ENCODE peak calls at places on chromosomes 2 and 18, in six cellular contexts. One of them, this sample, is unnamed.

GRCh38 chr2:119756837-119757236 is 2.9 kb upstream of the PTPN4 start:
- DNase-seq in dorsolateral prefrontal cortex: peak; percentile 69
- DNase-seq in GM06990: no peak
- DNase-seq in A549: no peak
- DNase-seq in AG04450: no peak
- DNase-seq in mammary epithelial cell: peak; percentile 83
- DNase-seq in this sample: peak; percentile 74

GRCh38 chr2:96116424-96116878 is at the start of gene ADRA2B:
- DNase-seq in dorsolateral prefrontal cortex: peak; percentile 46
- DNase-seq in GM06990: peak; percentile 80
- DNase-seq in A549: peak; percentile 46
- DNase-seq in AG04450: no peak
- DNase-seq in mammary epithelial cell: peak; percentile 74
- DNase-seq in this sample: no peak

GRCh38 chr2:88187038-88187676 is 17.0 kb downstream of the THNSL2 start:
- DNase-seq in dorsolateral prefrontal cortex: peak; percentile 80
- DNase-seq in GM06990: no peak
- DNase-seq in A549: peak; percentile 44
- DNase-seq in AG04450: no peak
- DNase-seq in mammary epithelial cell: peak; percentile 72
- DNase-seq in this sample: no peak

GRCh38 chr2:15875969-15876705 is 64.2 kb upstream of the MYCN start:
- DNase-seq in dorsolateral prefrontal cortex: no peak
- DNase-seq in GM06990: no peak
- DNase-seq in A549: no peak
- DNase-seq in AG04450: no peak
- DNase-seq in mammary epithelial cell: no peak
- DNase-seq in this sample: no peak

GRCh38 chr2:151437630-151438029 is 27.9 kb downstream of the RIF1 start:
- DNase-seq in dorsolateral prefrontal cortex: no peak
- DNase-seq in GM06990: peak; percentile 22
- DNase-seq in A549: no peak
- DNase-seq in AG04450: no peak
- DNase-seq in mammary epithelial cell: peak; percentile 4
- DNase-seq in this sample: no peak

GRCh38 chr2:153387203-153387602 is 91.4 kb downstream of the RPRM start:
- DNase-seq in dorsolateral prefrontal cortex: no peak
- DNase-seq in GM06990: no peak
- DNase-seq in A549: no peak
- DNase-seq in AG04450: no peak
- DNase-seq in mammary epithelial cell: no peak
- DNase-seq in this sample: no peak

GRCh38 chr2:235333076-235333475 is 160.8 kb upstream of the AGAP1 start:
- DNase-seq in dorsolateral prefrontal cortex: no peak
- DNase-seq in GM06990: no peak
- DNase-seq in A549: no peak
- DNase-seq in AG04450: no peak
- DNase-seq in mammary epithelial cell: no peak
- DNase-seq in this sample: no peak

GRCh38 chr2:207950063-207950760 is 75.1 kb downstream of the PLEKHM3 start:
- DNase-seq in dorsolateral prefrontal cortex: no peak
- DNase-seq in GM06990: no peak
- DNase-seq in A549: no peak
- DNase-seq in AG04450: no peak
- DNase-seq in mammary epithelial cell: no peak
- DNase-seq in this sample: no peak

GRCh38 chr2:51153236-51153635 is 121.3 kb upstream of the NRXN1 start:
- DNase-seq in dorsolateral prefrontal cortex: no peak
- DNase-seq in GM06990: no peak
- DNase-seq in A549: no peak
- DNase-seq in AG04450: no peak
- DNase-seq in mammary epithelial cell: no peak
- DNase-seq in this sample: no peak

GRCh38 chr2:173991857-173992588 is 26.9 kb upstream of the SP3 start:
- DNase-seq in dorsolateral prefrontal cortex: no peak
- DNase-seq in GM06990: no peak
- DNase-seq in A549: no peak
- DNase-seq in AG04450: no peak
- DNase-seq in mammary epithelial cell: peak; percentile 17
- DNase-seq in this sample: peak; percentile 12

GRCh38 chr2:173652731-173653426 is 298.2 kb downstream of the CDCA7 start:
- DNase-seq in dorsolateral prefrontal cortex: no peak
- DNase-seq in GM06990: no peak
- DNase-seq in A549: peak; percentile 83
- DNase-seq in AG04450: peak; percentile 81
- DNase-seq in mammary epithelial cell: peak; percentile 98
- DNase-seq in this sample: no peak

GRCh38 chr18:77249583-77250500 is at the start of gene GALR1:
- DNase-seq in dorsolateral prefrontal cortex: no peak
- DNase-seq in GM06990: peak; percentile 11
- DNase-seq in A549: no peak
- DNase-seq in AG04450: no peak
- DNase-seq in mammary epithelial cell: peak; percentile 8
- DNase-seq in this sample: no peak

GRCh38 chr2:230216489-230216888 is 3.3 kb downstream of the SP110 start:
- DNase-seq in dorsolateral prefrontal cortex: no peak
- DNase-seq in GM06990: no peak
- DNase-seq in A549: no peak
- DNase-seq in AG04450: no peak
- DNase-seq in mammary epithelial cell: peak; percentile 60
- DNase-seq in this sample: no peak

GRCh38 chr18:48022531-48023330 is 92.3 kb upstream of the SMAD2 start:
- DNase-seq in dorsolateral prefrontal cortex: no peak
- DNase-seq in GM06990: no peak
- DNase-seq in A549: peak; percentile 68
- DNase-seq in AG04450: no peak
- DNase-seq in mammary epithelial cell: peak; percentile 67
- DNase-seq in this sample: no peak

GRCh38 chr2:36538345-36538744 is 59.6 kb downstream of the FEZ2 start:
- DNase-seq in dorsolateral prefrontal cortex: no peak
- DNase-seq in GM06990: no peak
- DNase-seq in A549: no peak
- DNase-seq in AG04450: no peak
- DNase-seq in mammary epithelial cell: no peak
- DNase-seq in this sample: no peak

GRCh38 chr2:235418918-235419317 is 74.9 kb upstream of the AGAP1 start:
- DNase-seq in dorsolateral prefrontal cortex: no peak
- DNase-seq in GM06990: no peak
- DNase-seq in A549: no peak
- DNase-seq in AG04450: no peak
- DNase-seq in mammary epithelial cell: no peak
- DNase-seq in this sample: no peak

GRCh38 chr2:238685713-238686112 is 162.2 kb upstream of the TWIST2 start:
- DNase-seq in dorsolateral prefrontal cortex: no peak
- DNase-seq in GM06990: no peak
- DNase-seq in A549: no peak
- DNase-seq in AG04450: no peak
- DNase-seq in mammary epithelial cell: no peak
- DNase-seq in this sample: no peak

GRCh38 chr2:169504651-169505050 is 4.9 kb upstream of the KLHL41 start:
- DNase-seq in dorsolateral prefrontal cortex: no peak
- DNase-seq in GM06990: no peak
- DNase-seq in A549: no peak
- DNase-seq in AG04450: no peak
- DNase-seq in mammary epithelial cell: no peak
- DNase-seq in this sample: no peak

GRCh38 chr18:24802439-24802838 is 342.0 kb downstream of the HRH4 start:
- DNase-seq in dorsolateral prefrontal cortex: no peak
- DNase-seq in GM06990: no peak
- DNase-seq in A549: no peak
- DNase-seq in AG04450: no peak
- DNase-seq in mammary epithelial cell: no peak
- DNase-seq in this sample: no peak

GRCh38 chr2:97993926-97994325 is 1.8 kb downstream of the TMEM131 start:
- DNase-seq in dorsolateral prefrontal cortex: no peak
- DNase-seq in GM06990: no peak
- DNase-seq in A549: no peak
- DNase-seq in AG04450: no peak
- DNase-seq in mammary epithelial cell: no peak
- DNase-seq in this sample: no peak

GRCh38 chr2:62624855-62625254 is 80.7 kb upstream of the EHBP1 start:
- DNase-seq in dorsolateral prefrontal cortex: no peak
- DNase-seq in GM06990: no peak
- DNase-seq in A549: no peak
- DNase-seq in AG04450: no peak
- DNase-seq in mammary epithelial cell: no peak
- DNase-seq in this sample: no peak

GRCh38 chr2:224971214-224971613 is 71.1 kb downstream of the DOCK10 start:
- DNase-seq in dorsolateral prefrontal cortex: no peak
- DNase-seq in GM06990: peak; percentile 34
- DNase-seq in A549: no peak
- DNase-seq in AG04450: no peak
- DNase-seq in mammary epithelial cell: peak; percentile 40
- DNase-seq in this sample: no peak

GRCh38 chr2:210623506-210623905 is 67.1 kb downstream of the CPS1 start:
- DNase-seq in dorsolateral prefrontal cortex: no peak
- DNase-seq in GM06990: no peak
- DNase-seq in A549: no peak
- DNase-seq in AG04450: no peak
- DNase-seq in mammary epithelial cell: no peak
- DNase-seq in this sample: no peak

GRCh38 chr2:142974288-142975024 is 97.0 kb downstream of the KYNU start:
- DNase-seq in dorsolateral prefrontal cortex: no peak
- DNase-seq in GM06990: no peak
- DNase-seq in A549: no peak
- DNase-seq in AG04450: no peak
- DNase-seq in mammary epithelial cell: peak; percentile 84
- DNase-seq in this sample: no peak

GRCh38 chr2:9852881-9853280 is 9.6 kb downstream of the TAF1B start:
- DNase-seq in dorsolateral prefrontal cortex: no peak
- DNase-seq in GM06990: no peak
- DNase-seq in A549: no peak
- DNase-seq in AG04450: no peak
- DNase-seq in mammary epithelial cell: no peak
- DNase-seq in this sample: no peak
- H3K4me3 ChIP-seq in dorsolateral prefrontal cortex: no peak overlapping the region
- H3K4me3 ChIP-seq in GM06990: no peak overlapping the region
- H3K4me3 ChIP-seq in A549: no peak overlapping the region
- H3K4me3 ChIP-seq in AG04450: no peak overlapping the region
- H3K4me3 ChIP-seq in mammary epithelial cell: no peak overlapping the region
- H3K4me3 ChIP-seq in this sample: no peak overlapping the region

GRCh38 chr2:164621761-164622105 is 451 bp upstream of the GRB14 start:
- DNase-seq in dorsolateral prefrontal cortex: no peak
- DNase-seq in GM06990: no peak
- DNase-seq in A549: peak; percentile 65
- DNase-seq in AG04450: no peak
- DNase-seq in mammary epithelial cell: peak; percentile 5
- DNase-seq in this sample: no peak
- H3K4me3 ChIP-seq in dorsolateral prefrontal cortex: peak overlapping the region; percentile 33
- H3K4me3 ChIP-seq in GM06990: no peak overlapping the region
- H3K4me3 ChIP-seq in A549: peak overlapping the region; percentile 85
- H3K4me3 ChIP-seq in AG04450: peak overlapping the region; percentile 31
- H3K4me3 ChIP-seq in mammary epithelial cell: peak overlapping the region; percentile 78
- H3K4me3 ChIP-seq in this sample: peak overlapping the region; percentile 81

DNA sequence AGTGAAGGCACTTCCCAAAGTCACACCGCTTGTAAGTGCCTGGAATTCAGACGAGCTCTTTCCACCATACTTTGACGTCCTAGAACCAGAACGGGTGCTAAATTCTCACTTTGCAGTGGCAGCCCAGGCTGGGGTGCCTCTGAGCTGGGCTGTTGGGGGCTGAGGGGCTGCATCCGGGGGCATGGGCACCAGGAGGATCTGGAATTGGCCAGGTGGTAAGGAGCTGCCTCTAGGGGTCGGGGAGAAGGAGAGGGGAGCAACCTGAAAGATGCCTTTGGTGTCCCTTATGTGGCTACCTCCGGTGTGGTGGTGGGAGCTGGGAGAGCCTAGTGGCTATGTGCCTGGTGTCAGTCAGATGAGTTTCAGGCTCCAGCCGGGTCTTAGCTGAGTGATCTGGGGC is 7.1 kb downstream of the ATOH8 start:
- DNase-seq in dorsolateral prefrontal cortex: no peak
- DNase-seq in GM06990: no peak
- DNase-seq in A549: no peak
- DNase-seq in AG04450: no peak
- DNase-seq in mammary epithelial cell: no peak
- DNase-seq in this sample: no peak
- H3K4me3 ChIP-seq in dorsolateral prefrontal cortex: no peak overlapping the region
- H3K4me3 ChIP-seq in GM06990: no peak overlapping the region
- H3K4me3 ChIP-seq in A549: no peak overlapping the region
- H3K4me3 ChIP-seq in AG04450: no peak overlapping the region
- H3K4me3 ChIP-seq in mammary epithelial cell: no peak overlapping the region
- H3K4me3 ChIP-seq in this sample: peak overlapping the region; percentile 85

GRCh38 chr2:199469514-199470360 is 12.0 kb upstream of the SATB2 start:
- DNase-seq in dorsolateral prefrontal cortex: no peak
- DNase-seq in GM06990: no peak
- DNase-seq in A549: no peak
- DNase-seq in AG04450: no peak
- DNase-seq in mammary epithelial cell: no peak
- DNase-seq in this sample: no peak
- H3K4me3 ChIP-seq in dorsolateral prefrontal cortex: peak overlapping the region; percentile 46
- H3K4me3 ChIP-seq in GM06990: no peak overlapping the region
- H3K4me3 ChIP-seq in A549: no peak overlapping the region
- H3K4me3 ChIP-seq in AG04450: no peak overlapping the region
- H3K4me3 ChIP-seq in mammary epithelial cell: no peak overlapping the region
- H3K4me3 ChIP-seq in this sample: peak overlapping the region; percentile 3

GRCh38 chr2:132448331-132448730 is 31.7 kb downstream of the GPR39 start:
- DNase-seq in dorsolateral prefrontal cortex: no peak
- DNase-seq in GM06990: no peak
- DNase-seq in A549: no peak
- DNase-seq in AG04450: no peak
- DNase-seq in mammary epithelial cell: no peak
- DNase-seq in this sample: no peak
- H3K4me3 ChIP-seq in dorsolateral prefrontal cortex: no peak overlapping the region
- H3K4me3 ChIP-seq in GM06990: no peak overlapping the region
- H3K4me3 ChIP-seq in A549: no peak overlapping the region
- H3K4me3 ChIP-seq in AG04450: peak overlapping the region; percentile 23
- H3K4me3 ChIP-seq in mammary epithelial cell: no peak overlapping the region
- H3K4me3 ChIP-seq in this sample: no peak overlapping the region

GRCh38 chr2:196169521-196169920 is 1.9 kb downstream of the STK17B start:
- DNase-seq in dorsolateral prefrontal cortex: no peak
- DNase-seq in GM06990: no peak
- DNase-seq in A549: no peak
- DNase-seq in AG04450: no peak
- DNase-seq in mammary epithelial cell: no peak
- DNase-seq in this sample: no peak

GRCh38 chr2:196167666-196168065 is 3.7 kb downstream of the STK17B start:
- DNase-seq in dorsolateral prefrontal cortex: no peak
- DNase-seq in GM06990: no peak
- DNase-seq in A549: no peak
- DNase-seq in AG04450: no peak
- DNase-seq in mammary epithelial cell: no peak
- DNase-seq in this sample: no peak

GRCh38 chr2:196170202-196170680 is 1.1 kb downstream of the STK17B start:
- DNase-seq in dorsolateral prefrontal cortex: no peak
- DNase-seq in GM06990: no peak
- DNase-seq in A549: peak; percentile 10
- DNase-seq in AG04450: peak; percentile 4
- DNase-seq in mammary epithelial cell: peak; percentile 45
- DNase-seq in this sample: no peak

GRCh38 chr2:196166876-196167275 is 4.5 kb downstream of the STK17B start:
- DNase-seq in dorsolateral prefrontal cortex: no peak
- DNase-seq in GM06990: no peak
- DNase-seq in A549: no peak
- DNase-seq in AG04450: peak; percentile 51
- DNase-seq in mammary epithelial cell: peak; percentile 60
- DNase-seq in this sample: no peak

DNA sequence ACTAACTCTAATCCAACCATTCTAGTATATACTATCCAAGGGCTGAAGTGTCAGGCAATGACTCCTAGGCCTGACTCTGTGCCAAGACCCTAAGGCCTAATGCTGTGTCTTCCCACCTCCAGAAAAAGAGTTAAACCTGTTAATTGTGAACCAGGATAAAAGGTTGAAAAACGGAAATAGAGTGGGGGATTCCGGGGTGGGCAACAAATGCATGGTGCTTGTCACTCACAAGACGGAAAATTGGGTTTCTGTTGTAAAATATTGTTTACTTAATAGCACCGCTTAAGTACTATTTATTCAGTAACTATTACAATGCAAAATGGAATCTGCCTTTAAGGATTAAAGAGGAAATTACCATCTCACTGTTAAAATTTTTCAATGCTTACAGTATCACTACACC is 3.2 kb downstream of the STK17B start:
- DNase-seq in dorsolateral prefrontal cortex: no peak
- DNase-seq in GM06990: no peak
- DNase-seq in A549: no peak
- DNase-seq in AG04450: no peak
- DNase-seq in mammary epithelial cell: peak; percentile 37
- DNase-seq in this sample: no peak
- H3K4me3 ChIP-seq in dorsolateral prefrontal cortex: no peak overlapping the region
- H3K4me3 ChIP-seq in GM06990: peak overlapping the region; percentile 77
- H3K4me3 ChIP-seq in A549: peak overlapping the region; percentile 5
- H3K4me3 ChIP-seq in AG04450: peak overlapping the region; percentile 87
- H3K4me3 ChIP-seq in mammary epithelial cell: no peak overlapping the region
- H3K4me3 ChIP-seq in this sample: peak overlapping the region; percentile 90

This sample was measured in ascending aorta.